ENCODE peak calls at places on chromosomes 5 and 9, in nine cellular contexts. T, C, L, Q, A, Z, M, E and P are unnamed samples.

GRCh38 chr5:13985736-13986418 is 41.4 kb upstream of the DNAH5 start:
- DNase-seq in C (peak), Q (no peak), M (no peak), A (no peak), Z (no peak), L (peak), E (no peak), T (peak), P (no peak)

GRCh38 chr5:3026651-3027050 is 275.2 kb upstream of the IRX2 start:
- DNase-seq in C (no peak), A (no peak), L (no peak), T (no peak), Q (no peak), Z (no peak), E (no peak), M (no peak), P (no peak)

GRCh38 chr9:16951503-16951902 is 81.0 kb upstream of the BNC2 start:
- DNase-seq in L (no peak), E (no peak), M (no peak), A (no peak), T (no peak), C (no peak), Q (no peak), Z (no peak), P (no peak)

GRCh38 chr5:18119156-18119785 is 485.0 kb downstream of the TAF11L14 start:
- DNase-seq in C (no peak), Q (no peak), M (peak), E (no peak), A (no peak), Z (no peak), T (no peak), L (no peak), P (no peak)

GRCh38 chr5:73985145-73985544 is 359.1 kb downstream of the ARHGEF28 start:
- DNase-seq in L (peak), E (no peak), Z (no peak), A (no peak), C (peak), T (peak), Q (no peak), M (no peak), P (no peak)

GRCh38 chr9:136847065-136847826 is 2.0 kb upstream of the PHPT1 start:
- DNase-seq in A (peak), Q (peak), L (peak), C (peak), T (peak), Z (no peak), E (peak), M (peak), P (no peak)

GRCh38 chr5:135264451-135265445 is 134.3 kb downstream of the MACROH2A1 start:
- DNase-seq in A (no peak), L (no peak), Z (no peak), T (no peak), C (no peak), M (no peak), Q (no peak), E (no peak), P (no peak)

GRCh38 chr5:32066448-32066847 is 107.7 kb downstream of the GOLPH3 start:
- DNase-seq in L (no peak), Q (no peak), E (no peak), A (no peak), M (no peak), T (no peak), Z (no peak), C (no peak), P (no peak)

GRCh38 chr9:88661759-88662158 is 126.8 kb downstream of the NXNL2 start:
- DNase-seq in E (no peak), Q (no peak), L (no peak), A (no peak), Z (no peak), C (peak), M (no peak), T (no peak), P (no peak)

GRCh38 chr5:17882760-17883488 is 248.7 kb downstream of the TAF11L14 start:
- DNase-seq in A (no peak), L (peak), T (no peak), E (no peak), M (peak), Q (no peak), Z (no peak), C (no peak), P (no peak)

GRCh38 chr5:117568622-117569021 is 994.0 kb upstream of the SEMA6A start:
- DNase-seq in L (peak), T (no peak), Z (no peak), C (no peak), M (no peak), A (no peak), E (no peak), Q (no peak), P (no peak)

GRCh38 chr5:66912787-66913186 is 283.8 kb downstream of the CD180 start:
- DNase-seq in Q (no peak), T (no peak), M (no peak), E (no peak), Z (no peak), L (no peak), A (no peak), C (no peak), P (no peak)

GRCh38 chr5:77358566-77359205 is 133.4 kb downstream of the WDR41 start:
- DNase-seq in A (no peak), M (no peak), C (no peak), T (peak), Q (no peak), L (peak), E (no peak), Z (no peak), P (no peak)

GRCh38 chr5:177303925-177304391 is 359 bp downstream of the PRELID1 start:
- DNase-seq in C (no peak), A (no peak), Q (no peak), T (no peak), E (no peak), M (no peak), L (no peak), Z (no peak), P (no peak)

GRCh38 chr5:33474004-33474403 is 33.2 kb downstream of the TARS1 start:
- DNase-seq in L (no peak), Z (no peak), E (no peak), A (no peak), C (no peak), M (no peak), T (no peak), Q (no peak), P (no peak)

GRCh38 chr9:105901514-105902109 is 207.3 kb downstream of the TMEM38B start:
- DNase-seq in C (peak), E (peak), A (peak), Q (peak), L (no peak), M (peak), Z (no peak), T (peak), P (no peak)

GRCh38 chr9:36146666-36147065 is 10.1 kb downstream of the GLIPR2 start:
- DNase-seq in A (no peak), L (no peak), E (no peak), Z (no peak), Q (no peak), C (no peak), T (no peak), M (no peak), P (no peak)

GRCh38 chr5:48192-48591 is 43.8 kb upstream of the PLEKHG4B start:
- DNase-seq in T (no peak), A (no peak), E (no peak), M (peak), Q (no peak), L (no peak), Z (no peak), C (no peak), P (no peak)

GRCh38 chr5:170805666-170806065 is 22.1 kb downstream of the GABRP start:
- DNase-seq in T (no peak), L (no peak), Z (no peak), Q (no peak), A (no peak), M (no peak), C (no peak), E (no peak), P (no peak)

GRCh38 chr5:76791461-76791860 is 27.4 kb upstream of the F2RL1 start:
- DNase-seq in A (no peak), T (peak), Q (no peak), E (no peak), Z (no peak), L (no peak), C (no peak), M (no peak), P (no peak)

GRCh38 chr9:108550111-108550510 is 305.7 kb downstream of the ACTL7B start:
- DNase-seq in C (no peak), E (peak), Z (no peak), L (no peak), A (no peak), T (peak), M (no peak), Q (no peak), P (no peak)

GRCh38 chr9:133874659-133875058 is 117.5 kb downstream of the VAV2 start:
- DNase-seq in L (no peak), A (no peak), Q (no peak), T (no peak), M (no peak), Z (no peak), C (no peak), E (no peak), P (no peak)

GRCh38 chr5:60960591-60960990 is 15.6 kb downstream of the NDUFAF2 start:
- DNase-seq in T (peak), M (no peak), C (peak), E (no peak), A (no peak), Q (no peak), Z (no peak), L (no peak), P (no peak)

GRCh38 chr9:132367613-132368305 is 13.0 kb upstream of the SETX start:
- DNase-seq in L (no peak), A (no peak), M (no peak), Q (no peak), E (no peak), T (no peak), Z (no peak), C (no peak), P (no peak)

GRCh38 chr5:149317281-149318048 is 27.8 kb upstream of the GRPEL2 start:
- DNase-seq in M (no peak), C (peak), E (no peak), L (no peak), A (no peak), Q (peak), T (peak), Z (no peak), P (no peak)
- TF ChIP-seq CTCF in M (peak), C (peak), E (peak), L (peak), A (peak), Q (peak), T (peak), Z (peak), P (peak)

DNA sequence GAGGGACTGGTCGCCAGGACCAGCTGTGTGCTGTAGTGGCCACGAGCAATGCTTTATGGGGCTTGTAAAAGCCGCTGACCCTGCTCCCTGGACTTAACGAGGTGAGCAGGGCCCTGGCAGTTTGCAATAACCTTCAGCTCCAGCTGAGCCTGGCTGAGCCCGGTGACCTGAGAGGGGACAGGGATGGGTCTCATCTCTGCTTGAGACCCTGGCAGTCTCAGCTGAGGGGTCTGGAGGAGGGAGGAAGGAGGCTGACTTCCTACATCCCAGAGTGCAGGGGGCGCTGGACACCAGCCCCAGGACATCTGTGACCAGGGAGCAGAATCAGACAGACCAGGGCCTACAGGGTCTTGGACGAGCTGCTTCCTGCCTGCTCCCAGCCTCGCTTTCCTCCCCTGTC is 277.5 kb upstream of the MVB12B start:
- DNase-seq in Q (no peak), T (no peak), C (no peak), M (peak), A (peak), L (no peak), E (no peak), Z (no peak), P (no peak)
- TF ChIP-seq CTCF in Q (no peak), T (no peak), C (no peak), M (no peak), A (no peak), L (no peak), E (no peak), Z (no peak), P (no peak)

GRCh38 chr9:124015091-124015660 is 3.6 kb downstream of the LHX2 start:
- DNase-seq in M (peak), Q (no peak), L (no peak), C (no peak), Z (no peak), A (no peak), T (no peak), E (no peak), P (no peak)

GRCh38 chr9:124015661-124016131 is 4.1 kb downstream of the LHX2 start:
- DNase-seq in Q (no peak), A (no peak), C (no peak), Z (no peak), M (no peak), L (no peak), E (no peak), T (no peak), P (no peak)

GRCh38 chr9:124017929-124018730 is 6.6 kb downstream of the LHX2 start:
- DNase-seq in C (no peak), A (peak), Q (no peak), E (no peak), M (peak), T (no peak), Z (no peak), L (no peak), P (no peak)

GRCh38 chr9:124017064-124017928 is 5.7 kb downstream of the LHX2 start:
- DNase-seq in Q (no peak), M (no peak), E (no peak), T (no peak), Z (no peak), A (peak), L (no peak), C (no peak), P (peak)

DNA sequence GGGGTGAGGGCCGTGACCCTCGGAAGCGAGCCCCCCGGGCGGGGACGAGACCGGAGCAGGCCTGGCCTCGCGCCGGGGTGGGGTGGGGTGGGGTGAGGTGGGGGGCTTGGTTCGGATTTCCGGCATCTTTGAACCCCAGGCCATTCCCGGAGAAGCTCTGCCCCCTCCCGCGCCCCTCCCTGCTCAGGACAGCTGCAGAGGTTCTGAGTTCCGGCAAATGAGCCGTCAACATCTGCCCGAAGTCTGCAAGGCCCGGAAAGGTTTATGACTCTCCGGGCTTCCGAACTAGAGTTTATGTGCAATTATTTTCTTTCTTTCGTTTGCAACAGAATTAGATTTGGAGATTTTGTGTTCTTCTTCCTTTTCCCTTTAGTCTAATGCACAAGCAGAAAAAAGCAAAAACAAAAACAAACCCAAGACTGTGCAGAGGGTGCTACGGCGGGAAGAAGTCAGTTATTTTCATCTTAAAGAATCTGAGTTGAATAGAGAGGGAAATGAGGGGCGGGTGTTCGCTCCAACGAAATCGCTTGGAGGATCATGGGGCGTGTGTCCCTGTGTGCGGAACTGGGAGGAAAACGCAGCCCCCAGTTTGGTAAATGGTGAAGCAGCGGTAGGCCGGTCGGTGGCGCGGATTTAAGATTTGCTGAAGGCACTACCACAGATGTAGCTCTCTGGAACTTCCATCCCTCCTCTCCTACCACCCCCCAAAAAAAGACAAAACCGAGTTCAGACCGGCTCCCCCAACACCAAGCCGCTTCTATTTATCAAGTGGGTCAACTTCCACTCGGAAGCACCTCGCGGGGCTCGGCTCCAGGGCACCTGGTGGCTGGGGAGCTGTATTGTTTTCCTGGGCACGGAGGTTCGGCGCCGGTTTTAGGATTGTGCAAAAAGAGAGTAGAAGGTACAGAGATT is 4.8 kb downstream of the LHX2 start:
- DNase-seq in T (no peak), L (no peak), E (no peak), Q (no peak), C (no peak), M (peak), A (no peak), Z (no peak), P (no peak)
- TF ChIP-seq CTCF in T (no peak), L (no peak), E (no peak), Q (no peak), C (no peak), M (peak), A (no peak), Z (no peak), P (no peak)

GRCh38 chr5:82278711-82279370 is 687 bp upstream of the RPS23 start:
- DNase-seq in Q (no peak), A (no peak), T (no peak), C (no peak), E (no peak), Z (no peak), L (no peak), M (no peak), P (no peak)

GRCh38 chr5:82276800-82277612 is 1.1 kb downstream of the RPS23 start:
- DNase-seq in E (no peak), T (no peak), C (no peak), Z (no peak), M (no peak), A (no peak), L (no peak), Q (no peak), P (no peak)

GRCh38 chr5:82277987-82278710 is at the start of gene RPS23:
- DNase-seq in E (peak), L (peak), A (peak), M (peak), C (peak), Q (peak), T (peak), Z (peak), P (peak)

GRCh38 chr5:82275267-82275664 is 2.9 kb downstream of the RPS23 start:
- DNase-seq in E (no peak), A (no peak), T (no peak), L (no peak), C (no peak), Z (no peak), Q (no peak), M (no peak), P (no peak)

DNA sequence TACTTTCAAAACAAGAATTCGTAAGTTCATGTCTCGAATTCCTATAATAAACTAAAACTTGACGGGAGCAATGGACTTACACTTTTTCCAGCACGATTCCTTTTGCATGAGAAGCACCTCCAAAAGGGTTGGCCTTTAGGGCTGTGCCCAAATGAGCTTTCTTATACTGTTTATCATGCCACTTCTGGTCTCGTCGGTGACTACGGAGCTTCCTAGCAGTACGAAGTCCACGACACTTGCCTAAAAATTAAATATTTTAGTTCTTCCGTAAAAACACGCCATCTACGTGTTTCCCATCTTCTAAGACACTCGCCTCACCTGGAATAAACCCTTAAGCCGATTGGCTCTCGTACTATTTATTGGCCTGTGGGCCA is 554 bp downstream of the RPS23 start:
- DNase-seq in M (no peak), E (no peak), Q (no peak), A (no peak), L (no peak), T (peak), Z (no peak), C (no peak), P (no peak)
- TF ChIP-seq CTCF in M (no peak), E (no peak), Q (no peak), A (no peak), L (no peak), T (no peak), Z (no peak), C (no peak), P (no peak)

GRCh38 chr5:85515588-85515987 is 1102.2 kb upstream of the COX7C start:
- DNase-seq in E (no peak), T (no peak), L (no peak), C (no peak), M (no peak), A (no peak), Q (no peak), Z (no peak), P (no peak)

DNA sequence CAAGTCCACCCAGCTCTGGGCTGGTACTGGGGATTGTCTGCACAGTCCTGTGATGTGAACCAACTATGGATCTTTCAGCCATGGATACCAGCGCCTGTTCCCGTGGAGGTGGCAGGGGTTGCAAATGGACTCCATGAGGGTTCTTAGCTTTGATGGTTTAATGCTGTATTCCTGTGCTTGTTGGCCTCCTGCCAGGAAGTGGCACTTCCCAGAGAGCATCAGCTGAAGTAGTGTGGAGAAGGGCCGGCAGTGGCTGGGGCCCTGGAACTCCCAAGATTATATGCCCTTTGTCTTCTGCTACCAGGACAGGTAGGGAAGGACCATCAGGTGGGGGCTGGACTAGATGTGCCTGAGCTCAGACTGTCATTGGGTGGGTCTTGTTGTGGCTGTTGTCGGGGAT is 1104.8 kb upstream of the COX7C start:
- DNase-seq in M (no peak), E (no peak), T (no peak), L (no peak), C (no peak), Z (no peak), Q (no peak), A (no peak), P (no peak)
- TF ChIP-seq CTCF in M (no peak), E (no peak), T (no peak), L (no peak), C (no peak), Z (no peak), Q (no peak), A (no peak), P (no peak)